ENCODE peak calls at places on chromosomes 2 and 18, in seven cellular contexts. U is sigmoid colon; X is right atrium auricular region; F is effector memory CD4-positive, alpha-beta T cell; A is CD8-positive, alpha-beta T cell; N is H9; Q is ovary. J is an unnamed sample.

GRCh38 chr2:215352602-215353001 is 40.7 kb downstream of the ATIC start:
- DNase-seq in U (no peak), X (no peak), F (no peak), A (no peak), N (no peak), Q (no peak), J (no peak)

GRCh38 chr2:41966920-41967319 is 80.9 kb upstream of the PKDCC start:
- DNase-seq in U (peak; percentile 75), X (peak; percentile 88), F (no peak), A (no peak), N (no peak), Q (no peak), J (peak; percentile 84)

GRCh38 chr2:128324897-128325410 is 6.3 kb upstream of the HS6ST1 start:
- DNase-seq in U (no peak), X (peak; percentile 52), F (no peak), A (no peak), N (no peak), Q (no peak), J (no peak)

GRCh38 chr2:46489430-46489829 is 10.1 kb downstream of the TMEM247 start:
- DNase-seq in U (no peak), X (no peak), F (no peak), A (no peak), N (no peak), Q (no peak), J (no peak)

GRCh38 chr2:120949027-120949956 is 213.6 kb downstream of the GLI2 start:
- DNase-seq in U (no peak), X (no peak), F (no peak), A (no peak), N (no peak), Q (no peak), J (no peak)

GRCh38 chr2:43569921-43570320 is 25.9 kb downstream of the THADA start:
- DNase-seq in U (no peak), X (no peak), F (no peak), A (no peak), N (no peak), Q (no peak), J (no peak)

GRCh38 chr2:219641390-219642063 is 14.1 kb downstream of the SLC4A3 start:
- DNase-seq in U (peak; percentile 47), X (no peak), F (no peak), A (no peak), N (peak; percentile 21), Q (peak; percentile 46), J (no peak)

GRCh38 chr2:61660511-61661388 is 122.6 kb upstream of the XPO1 start:
- DNase-seq in U (no peak), X (peak; percentile 65), F (no peak), A (no peak), N (no peak), Q (no peak), J (no peak)

GRCh38 chr18:31512203-31512764 is 14.3 kb downstream of the DSG2 start:
- DNase-seq in U (no peak), X (no peak), F (no peak), A (no peak), N (no peak), Q (no peak), J (no peak)

GRCh38 chr2:61670591-61671503 is 132.7 kb upstream of the XPO1 start:
- DNase-seq in U (peak; percentile 79), X (peak; percentile 82), F (no peak), A (no peak), N (no peak), Q (no peak), J (no peak)

GRCh38 chr2:45699032-45699658 is 47.7 kb downstream of the PRKCE start:
- DNase-seq in U (no peak), X (no peak), F (no peak), A (no peak), N (no peak), Q (no peak), J (no peak)

GRCh38 chr2:227608469-227609338 is 5.9 kb downstream of the SCYGR3 start:
- DNase-seq in U (no peak), X (no peak), F (no peak), A (no peak), N (no peak), Q (no peak), J (no peak)

GRCh38 chr18:73696171-73696570 is 451.5 kb downstream of the FBXO15 start:
- DNase-seq in U (no peak), X (no peak), F (no peak), A (no peak), N (no peak), Q (no peak), J (no peak)

GRCh38 chr2:238093181-238094140 is 6.7 kb upstream of the ESPNL start:
- DNase-seq in U (no peak), X (peak; percentile 50), F (no peak), A (no peak), N (no peak), Q (no peak), J (no peak)

GRCh38 chr2:144489315-144489920 is 30.5 kb downstream of the ZEB2 start:
- DNase-seq in U (no peak), X (no peak), F (no peak), A (no peak), N (no peak), Q (no peak), J (no peak)

GRCh38 chr2:27322301-27322765 is 564 bp downstream of the MPV17 start:
- DNase-seq in U (no peak), X (no peak), F (no peak), A (no peak), N (no peak), Q (no peak), J (no peak)

GRCh38 chr2:235394278-235394828 is 99.5 kb upstream of the AGAP1 start:
- DNase-seq in U (no peak), X (no peak), F (no peak), A (no peak), N (no peak), Q (no peak), J (peak; percentile 30)

GRCh38 chr2:234771176-234771575 is 180.6 kb upstream of the SH3BP4 start:
- DNase-seq in U (no peak), X (no peak), F (no peak), A (no peak), N (no peak), Q (no peak), J (no peak)

GRCh38 chr18:11946756-11947155 is 34.6 kb upstream of the IMPA2 start:
- DNase-seq in U (peak; percentile 78), X (no peak), F (no peak), A (no peak), N (no peak), Q (peak; percentile 35), J (no peak)

GRCh38 chr2:30664761-30665358 is 142.4 kb downstream of the CAPN13 start:
- DNase-seq in U (peak; percentile 58), X (peak; percentile 32), F (no peak), A (no peak), N (peak; percentile 15), Q (no peak), J (no peak)

GRCh38 chr2:70070557-70071268 is 16.6 kb upstream of the PCBP1 start:
- DNase-seq in U (peak; percentile 89), X (peak; percentile 80), F (peak; percentile 42), A (peak; percentile 47), N (peak; percentile 75), Q (peak; percentile 64), J (peak; percentile 87)

GRCh38 chr18:48079885-48080284 is 149.4 kb upstream of the SMAD2 start:
- DNase-seq in U (no peak), X (no peak), F (no peak), A (no peak), N (no peak), Q (no peak), J (no peak)

GRCh38 chr2:43055985-43056384 is 170.4 kb downstream of the ZFP36L2 start:
- DNase-seq in U (peak; percentile 53), X (no peak), F (no peak), A (no peak), N (no peak), Q (peak; percentile 17), J (no peak)

GRCh38 chr2:43605851-43606250 is 10.0 kb upstream of the THADA start:
- DNase-seq in U (no peak), X (no peak), F (no peak), A (no peak), N (no peak), Q (no peak), J (no peak)

GRCh38 chr2:1628893-1629292 is 115.4 kb downstream of the PXDN start:
- DNase-seq in U (peak; percentile 79), X (peak; percentile 92), F (no peak), A (no peak), N (no peak), Q (no peak), J (peak; percentile 89)

DNA sequence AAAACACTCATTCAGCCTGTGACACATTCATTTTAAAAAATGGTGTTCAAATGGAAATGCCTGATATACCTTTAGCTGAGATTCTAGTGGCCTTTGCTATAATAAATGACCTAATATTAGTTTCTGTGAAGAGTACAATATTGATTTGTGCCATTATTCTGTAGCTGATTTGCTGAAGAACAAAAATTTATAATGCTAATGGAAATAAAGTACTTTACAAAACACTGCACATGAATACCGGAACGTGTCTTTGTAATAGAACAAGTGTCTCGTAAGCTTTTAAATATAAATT is 138.7 kb downstream of the WDR7 start:
- DNase-seq in U (no peak), X (no peak), F (no peak), A (no peak), N (no peak), Q (no peak), J (no peak)
- H3K27ac ChIP-seq in U (no peak overlapping the region), X (peak overlapping the region; percentile 50), F (no peak overlapping the region), A (no peak overlapping the region), N (no peak overlapping the region), Q (no peak overlapping the region), J (no peak overlapping the region)

GRCh38 chr2:223815186-223815883 is 22.0 kb downstream of the AP1S3 start:
- DNase-seq in U (no peak), X (no peak), F (no peak), A (no peak), N (no peak), Q (no peak), J (no peak)

GRCh38 chr2:223811757-223812156 is 25.6 kb downstream of the AP1S3 start:
- DNase-seq in U (no peak), X (no peak), F (no peak), A (no peak), N (no peak), Q (no peak), J (no peak)

GRCh38 chr2:223813329-223813728 is 24.1 kb downstream of the AP1S3 start:
- DNase-seq in U (no peak), X (no peak), F (no peak), A (no peak), N (no peak), Q (no peak), J (no peak)

GRCh38 chr2:223819891-223820290 is 17.5 kb downstream of the AP1S3 start:
- DNase-seq in U (no peak), X (no peak), F (no peak), A (no peak), N (no peak), Q (no peak), J (no peak)

GRCh38 chr2:223815884-223816570 is 21.4 kb downstream of the AP1S3 start:
- DNase-seq in U (no peak), X (no peak), F (no peak), A (no peak), N (no peak), Q (no peak), J (no peak)
- H3K27ac ChIP-seq in U (no peak overlapping the region), X (no peak overlapping the region), F (no peak overlapping the region), A (no peak overlapping the region), N (no peak overlapping the region), Q (no peak overlapping the region), J (no peak overlapping the region)

GRCh38 chr18:45962461-45962860 is 4.7 kb downstream of the EPG5 start:
- DNase-seq in U (no peak), X (no peak), F (peak; percentile 60), A (peak; percentile 42), N (no peak), Q (no peak), J (no peak)
- H3K27ac ChIP-seq in U (no peak overlapping the region), X (peak overlapping the region; percentile 55), F (peak overlapping the region; percentile 79), A (peak overlapping the region; percentile 44), N (no peak overlapping the region), Q (no peak overlapping the region), J (no peak overlapping the region)

GRCh38 chr18:54261894-54262293 is 7.4 kb upstream of the POLI start:
- DNase-seq in U (no peak), X (no peak), F (no peak), A (no peak), N (no peak), Q (no peak), J (no peak)
- H3K27ac ChIP-seq in U (no peak overlapping the region), X (no peak overlapping the region), F (no peak overlapping the region), A (no peak overlapping the region), N (no peak overlapping the region), Q (no peak overlapping the region), J (no peak overlapping the region)